ENCODE peak calls at places on chromosomes 7 and 10, in six cellular contexts. J is cardiac fibroblast; W is heart left ventricle; Z is Jurkat, Clone E6-1; T is choroid plexus epithelial cell; P is GM12892. V is an unnamed sample.

GRCh38 chr7:121126201-121126600 is 137.7 kb downstream of the CPED1 start:
- DNase-seq in T (no peak), W (no peak), J (no peak), Z (no peak), P (no peak), V (no peak)

GRCh38 chr10:33214174-33214573 is 120.3 kb downstream of the NRP1 start:
- DNase-seq in Z (no peak), W (no peak), T (no peak), J (no peak), P (no peak), V (no peak)

GRCh38 chr7:44380179-44380830 is 54.9 kb upstream of the CAMK2B start:
- DNase-seq in T (no peak), W (no peak), P (no peak), Z (no peak), J (no peak), V (no peak)

GRCh38 chr7:137393570-137393969 is 50.0 kb upstream of the PTN start:
- DNase-seq in J (no peak), T (no peak), Z (no peak), P (no peak), W (no peak), V (no peak)

GRCh38 chr10:104873161-104873560 is 232.1 kb downstream of the SORCS3 start:
- DNase-seq in Z (no peak), P (no peak), T (no peak), J (no peak), W (no peak), V (no peak)

GRCh38 chr10:80500572-80501380 is 36.9 kb upstream of the SH2D4B start:
- DNase-seq in P (no peak), W (peak), T (peak), Z (no peak), J (peak), V (peak)

GRCh38 chr7:159197066-159197975 is 52.7 kb upstream of the VIPR2 start:
- DNase-seq in Z (peak), P (no peak), J (no peak), T (peak), W (no peak), V (no peak)

GRCh38 chr7:137390076-137390475 is 46.5 kb upstream of the PTN start:
- DNase-seq in W (no peak), P (no peak), T (no peak), J (no peak), Z (no peak), V (peak)

GRCh38 chr7:84191842-84192241 is 2.7 kb downstream of the SEMA3A start:
- DNase-seq in W (no peak), J (peak), Z (no peak), P (no peak), T (no peak), V (peak)

GRCh38 chr7:135913404-135913803 is 63.8 kb downstream of the MTPN start:
- DNase-seq in J (no peak), Z (no peak), W (no peak), P (no peak), T (no peak), V (no peak)